ENCODE peak calls at places on chromosomes 12 and 14, in ten cellular contexts. T is GM13977; Z is ovary; W is cardiac fibroblast; K is OCI-LY7; N is CD8-positive, alpha-beta T cell; O is MM.1S; S is IMR-90; X is GM20000; R is stomach. M is an unnamed sample.

GRCh38 chr14:70680748-70681147 is 39.0 kb downstream of the TTC9 start:
- DNase-seq in R (no peak), K (no peak), T (no peak), Z (no peak), W (no peak), X (no peak), N (no peak), O (no peak), S (no peak), M (no peak)

GRCh38 chr14:58744951-58745350 is 107.2 kb downstream of the DACT1 start:
- DNase-seq in T (no peak), O (no peak), X (no peak), Z (no peak), N (no peak), W (no peak), R (no peak), K (no peak), S (no peak), M (no peak)

GRCh38 chr14:90517431-90517841 is 120.6 kb downstream of the CALM1 start:
- DNase-seq in W (no peak), S (no peak), O (no peak), R (peak; percentile 79), Z (no peak), T (no peak), N (no peak), X (no peak), K (no peak), M (no peak)

GRCh38 chr14:61381589-61381988 is 60.2 kb downstream of the PRKCH start:
- DNase-seq in W (no peak), Z (no peak), O (no peak), K (no peak), S (no peak), N (no peak), X (no peak), T (no peak), R (no peak), M (no peak)

GRCh38 chr12:93944196-93944595 is 204.2 kb upstream of the PLXNC1 start:
- DNase-seq in W (no peak), S (no peak), T (no peak), O (no peak), K (no peak), N (no peak), Z (no peak), X (no peak), R (no peak), M (no peak)

GRCh38 chr12:105485321-105485910 is 154.9 kb downstream of the C12orf75 start:
- DNase-seq in X (no peak), N (no peak), T (no peak), W (peak; percentile 81), S (peak; percentile 65), O (no peak), Z (peak; percentile 27), R (no peak), K (no peak), M (no peak)

GRCh38 chr14:32883189-32883588 is 55.5 kb upstream of the NPAS3 start:
- DNase-seq in T (no peak), K (no peak), W (no peak), R (no peak), N (no peak), S (no peak), Z (no peak), X (no peak), O (peak; percentile 12), M (no peak)

GRCh38 chr14:58077621-58078020 is 74.4 kb downstream of the ARMH4 start:
- DNase-seq in N (no peak), S (peak; percentile 46), Z (no peak), O (no peak), X (no peak), K (no peak), W (peak; percentile 15), T (no peak), R (no peak), M (no peak)

GRCh38 chr12:93468008-93468371 is 676 bp downstream of the MRPL42 start:
- DNase-seq in O (peak; percentile 15), Z (no peak), T (no peak), X (no peak), K (peak; percentile 18), N (no peak), W (no peak), S (no peak), R (no peak), M (no peak)

GRCh38 chr12:31736472-31736871 is 7.7 kb upstream of the AMN1 start:
- DNase-seq in R (no peak), S (peak; percentile 89), T (no peak), W (peak; percentile 82), N (peak; percentile 41), Z (no peak), X (no peak), K (no peak), O (no peak), M (no peak)

GRCh38 chr12:102957339-102958050 is at the start of gene ASCL1:
- DNase-seq in O (peak; percentile 34), N (no peak), R (no peak), X (peak; percentile 75), K (no peak), W (peak; percentile 27), Z (no peak), S (peak; percentile 10), T (peak; percentile 75), M (peak; percentile 62)

GRCh38 chr14:50036211-50036610 is 80.2 kb downstream of the VCPKMT start:
- DNase-seq in W (no peak), K (no peak), S (no peak), R (peak; percentile 63), X (no peak), O (no peak), N (no peak), Z (no peak), T (no peak), M (no peak)

GRCh38 chr14:77186911-77187648 is 5.5 kb downstream of the TMEM63C start:
- DNase-seq in K (no peak), X (no peak), T (no peak), Z (no peak), R (peak; percentile 47), N (no peak), O (no peak), W (peak; percentile 10), S (peak; percentile 26), M (no peak)

DNA sequence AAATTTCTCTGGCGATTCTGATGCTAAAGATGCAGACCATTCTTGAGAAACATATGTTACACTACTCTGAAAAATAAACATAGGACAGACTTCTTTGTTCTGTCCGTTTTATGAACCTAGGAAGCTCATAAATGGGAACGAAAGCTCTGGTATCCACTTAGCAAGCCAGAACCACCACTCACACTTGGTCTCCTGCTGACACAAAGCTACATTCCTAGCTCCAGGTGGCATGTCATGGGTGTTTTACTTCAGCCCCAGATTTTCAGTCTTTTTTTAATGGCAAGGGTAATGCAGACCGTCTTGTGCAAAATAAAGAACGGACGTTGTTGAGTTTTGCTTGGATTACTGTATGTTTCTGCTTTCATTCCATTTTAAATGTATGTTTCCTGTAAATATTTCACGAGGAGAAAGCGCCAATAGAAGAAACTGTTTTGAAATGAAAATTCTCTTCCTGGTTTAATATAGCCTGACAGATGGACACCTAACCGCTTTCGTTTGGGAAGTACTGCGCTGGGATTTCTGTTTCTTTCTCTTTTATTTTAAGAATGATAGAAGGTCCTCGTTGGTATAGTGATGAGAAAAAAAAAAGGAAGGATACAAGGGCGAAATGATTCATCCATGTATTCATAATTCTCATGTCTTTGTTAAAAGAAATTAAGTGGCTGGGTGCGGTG is 820 bp upstream of the COQ5 start:
- DNase-seq in Z (no peak), R (peak; percentile 36), O (peak; percentile 39), S (peak; percentile 33), X (no peak), K (peak; percentile 21), W (peak; percentile 41), N (no peak), T (peak; percentile 30), M (no peak)
- TF ChIP-seq CTCF in Z (no peak), R (no peak), O (no peak), S (no peak), X (no peak), K (no peak), W (no peak), N (no peak), T (no peak), M (no peak)

GRCh38 chr12:49548822-49549648 is 10.2 kb downstream of the KCNH3 start:
- DNase-seq in O (no peak), N (no peak), T (peak; percentile 59), Z (no peak), X (peak; percentile 53), S (no peak), W (peak; percentile 21), K (no peak), R (peak; percentile 39), M (no peak)
- TF ChIP-seq CTCF in O (peak; percentile 21), N (peak; percentile 22), T (peak; percentile 38), Z (no peak), X (no peak), S (peak; percentile 36), W (peak; percentile 34), K (no peak), R (no peak), M (peak; percentile 27)

DNA sequence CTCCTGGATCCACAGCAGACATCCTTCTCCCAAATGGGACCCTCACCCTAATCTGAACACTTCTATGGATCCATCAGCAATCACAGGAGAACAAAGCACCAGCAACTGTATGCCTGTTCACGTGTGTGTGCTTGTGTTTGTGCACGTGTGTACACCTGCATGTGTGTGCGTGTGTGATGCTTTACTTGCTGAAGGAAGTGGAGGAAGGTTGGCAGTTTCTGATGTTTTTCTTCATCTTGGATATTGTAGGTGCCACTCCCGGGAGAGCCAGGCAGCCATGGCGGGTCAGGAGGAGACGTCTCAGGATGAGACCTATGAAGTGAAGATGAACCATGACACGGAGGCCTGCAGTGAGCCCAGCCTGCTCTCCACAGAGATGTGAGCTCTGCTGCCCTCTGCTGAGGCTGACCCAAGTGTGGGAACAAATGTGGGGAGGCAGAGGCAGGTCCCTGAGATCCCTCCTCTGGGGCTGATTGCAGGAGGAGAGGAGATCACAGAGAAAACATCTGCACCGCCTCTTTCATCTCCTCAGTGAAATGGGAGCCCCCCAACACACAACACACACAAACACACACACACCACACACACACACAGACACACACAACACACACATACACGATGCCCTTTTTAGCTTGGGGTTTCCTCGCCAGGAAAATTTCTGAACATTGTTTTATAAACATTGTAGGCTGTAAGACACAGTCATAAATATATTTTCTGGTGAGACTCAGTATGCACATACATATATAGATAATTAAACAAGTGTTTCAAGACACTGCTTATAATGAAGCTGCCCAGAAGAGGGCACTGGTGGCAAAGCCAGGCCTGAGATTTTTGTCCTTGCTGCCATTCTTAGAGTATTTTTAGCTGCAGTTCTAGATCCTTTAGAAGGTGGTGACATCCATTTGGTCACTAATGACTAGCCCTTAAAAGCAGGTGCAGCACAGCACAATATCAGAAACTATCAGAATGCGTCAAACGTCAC is 112.2 kb upstream of the FKBP4 start:
- DNase-seq in R (no peak), O (peak; percentile 61), Z (no peak), N (no peak), K (peak; percentile 55), X (no peak), S (peak; percentile 54), W (peak; percentile 43), T (no peak), M (no peak)
- TF ChIP-seq CTCF in R (no peak), O (peak; percentile 60), Z (no peak), N (peak; percentile 77), K (peak; percentile 75), X (no peak), S (peak; percentile 59), W (peak; percentile 36), T (peak; percentile 39), M (peak; percentile 40)

DNA sequence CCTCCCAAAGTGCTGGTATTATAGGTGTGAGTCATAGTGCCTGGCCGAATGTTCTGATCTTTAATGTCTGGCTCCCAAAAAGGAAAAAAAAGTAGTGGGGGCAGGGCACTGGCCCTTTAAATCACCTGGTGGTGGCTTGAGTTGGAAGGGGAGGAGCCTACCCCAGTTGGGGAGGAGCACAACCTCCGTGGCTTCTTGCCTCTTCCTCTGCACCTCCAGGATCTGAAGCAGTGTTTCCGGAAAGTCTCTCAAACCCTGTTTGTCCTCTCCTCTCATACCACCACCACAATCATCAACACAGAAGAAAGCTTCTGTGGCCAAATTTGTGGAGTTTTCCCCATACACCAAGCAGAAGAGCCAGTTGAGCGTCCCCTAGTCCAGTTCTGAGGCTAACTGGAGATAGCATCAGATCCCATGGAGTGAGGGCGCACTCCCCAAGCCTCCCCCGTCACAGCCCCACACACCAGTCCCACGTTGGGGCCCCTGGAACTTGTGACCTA is 24.3 kb upstream of the RCOR1 start:
- DNase-seq in R (peak; percentile 57), W (no peak), N (no peak), O (peak; percentile 64), X (no peak), T (no peak), K (peak; percentile 77), S (no peak), Z (no peak), M (no peak)
- TF ChIP-seq CTCF in R (no peak), W (no peak), N (no peak), O (no peak), X (no peak), T (no peak), K (no peak), S (no peak), Z (no peak), M (no peak)